ENCODE peak calls at places on chromosomes 2 and 18, in five cellular contexts. One of them, this sample, is unnamed.

GRCh38 chr2:223451-223850 is 40.4 kb downstream of the SH3YL1 start:
- DNase-seq in cardiac muscle cell: no peak
- DNase-seq in hepatocyte: no peak
- DNase-seq in A549: no peak
- DNase-seq in ascending aorta: no peak
- DNase-seq in this sample: no peak

GRCh38 chr2:99988567-99988966 is 153.8 kb downstream of the AFF3 start:
- DNase-seq in cardiac muscle cell: no peak
- DNase-seq in hepatocyte: no peak
- DNase-seq in A549: no peak
- DNase-seq in ascending aorta: no peak
- DNase-seq in this sample: no peak

GRCh38 chr2:111117666-111118454 is 2.9 kb upstream of the BCL2L11 start:
- DNase-seq in cardiac muscle cell: peak
- DNase-seq in hepatocyte: peak
- DNase-seq in A549: peak
- DNase-seq in ascending aorta: peak
- DNase-seq in this sample: no peak

GRCh38 chr2:171883275-171883893 is 10.7 kb downstream of the SLC25A12 start:
- DNase-seq in cardiac muscle cell: no peak
- DNase-seq in hepatocyte: no peak
- DNase-seq in A549: no peak
- DNase-seq in ascending aorta: no peak
- DNase-seq in this sample: no peak

GRCh38 chr2:43455296-43455695 is 140.5 kb downstream of the THADA start:
- DNase-seq in cardiac muscle cell: no peak
- DNase-seq in hepatocyte: no peak
- DNase-seq in A549: no peak
- DNase-seq in ascending aorta: no peak
- DNase-seq in this sample: no peak

GRCh38 chr2:221895366-221896121 is 323.4 kb upstream of the EPHA4 start:
- DNase-seq in cardiac muscle cell: no peak
- DNase-seq in hepatocyte: no peak
- DNase-seq in A549: no peak
- DNase-seq in ascending aorta: no peak
- DNase-seq in this sample: no peak

GRCh38 chr2:30927561-30928075 is 120.4 kb upstream of the CAPN13 start:
- DNase-seq in cardiac muscle cell: no peak
- DNase-seq in hepatocyte: no peak
- DNase-seq in A549: no peak
- DNase-seq in ascending aorta: no peak
- DNase-seq in this sample: no peak

GRCh38 chr2:3246406-3246805 is 131.2 kb downstream of the EIPR1 start:
- DNase-seq in cardiac muscle cell: no peak
- DNase-seq in hepatocyte: no peak
- DNase-seq in A549: no peak
- DNase-seq in ascending aorta: peak
- DNase-seq in this sample: no peak

GRCh38 chr2:12714391-12715221 is 2.1 kb upstream of the TRIB2 start:
- DNase-seq in cardiac muscle cell: no peak
- DNase-seq in hepatocyte: no peak
- DNase-seq in A549: no peak
- DNase-seq in ascending aorta: peak
- DNase-seq in this sample: no peak

GRCh38 chr18:5756823-5757222 is 138.5 kb downstream of the TMEM200C start:
- DNase-seq in cardiac muscle cell: no peak
- DNase-seq in hepatocyte: no peak
- DNase-seq in A549: no peak
- DNase-seq in ascending aorta: no peak
- DNase-seq in this sample: no peak

GRCh38 chr2:218291934-218292699 is at the start of gene TMBIM1:
- DNase-seq in cardiac muscle cell: peak
- DNase-seq in hepatocyte: peak
- DNase-seq in A549: peak
- DNase-seq in ascending aorta: peak
- DNase-seq in this sample: peak

GRCh38 chr2:11004206-11004605 is 92.5 kb downstream of the KCNF1 start:
- DNase-seq in cardiac muscle cell: no peak
- DNase-seq in hepatocyte: peak
- DNase-seq in A549: no peak
- DNase-seq in ascending aorta: no peak
- DNase-seq in this sample: no peak

GRCh38 chr2:109523121-109523520 is 90.6 kb downstream of the SEPTIN10 start:
- DNase-seq in cardiac muscle cell: no peak
- DNase-seq in hepatocyte: no peak
- DNase-seq in A549: no peak
- DNase-seq in ascending aorta: no peak
- DNase-seq in this sample: no peak

GRCh38 chr18:13099113-13099512 is 108.0 kb downstream of the CEP192 start:
- DNase-seq in cardiac muscle cell: no peak
- DNase-seq in hepatocyte: no peak
- DNase-seq in A549: no peak
- DNase-seq in ascending aorta: no peak
- DNase-seq in this sample: no peak

GRCh38 chr18:79953921-79954651 is 2.6 kb upstream of the SLC66A2 start:
- DNase-seq in cardiac muscle cell: no peak
- DNase-seq in hepatocyte: peak
- DNase-seq in A549: no peak
- DNase-seq in ascending aorta: no peak
- DNase-seq in this sample: no peak

GRCh38 chr2:168632733-168633132 is 169.7 kb upstream of the NOSTRIN start:
- DNase-seq in cardiac muscle cell: peak
- DNase-seq in hepatocyte: no peak
- DNase-seq in A549: no peak
- DNase-seq in ascending aorta: no peak
- DNase-seq in this sample: no peak

GRCh38 chr2:204260162-204260877 is 285.0 kb upstream of the PARD3B start:
- DNase-seq in cardiac muscle cell: peak
- DNase-seq in hepatocyte: peak
- DNase-seq in A549: peak
- DNase-seq in ascending aorta: peak
- DNase-seq in this sample: no peak
- TF ChIP-seq CTCF in cardiac muscle cell: peak
- TF ChIP-seq CTCF in hepatocyte: peak
- TF ChIP-seq CTCF in A549: peak
- TF ChIP-seq CTCF in ascending aorta: peak
- TF ChIP-seq CTCF in this sample: peak

DNA sequence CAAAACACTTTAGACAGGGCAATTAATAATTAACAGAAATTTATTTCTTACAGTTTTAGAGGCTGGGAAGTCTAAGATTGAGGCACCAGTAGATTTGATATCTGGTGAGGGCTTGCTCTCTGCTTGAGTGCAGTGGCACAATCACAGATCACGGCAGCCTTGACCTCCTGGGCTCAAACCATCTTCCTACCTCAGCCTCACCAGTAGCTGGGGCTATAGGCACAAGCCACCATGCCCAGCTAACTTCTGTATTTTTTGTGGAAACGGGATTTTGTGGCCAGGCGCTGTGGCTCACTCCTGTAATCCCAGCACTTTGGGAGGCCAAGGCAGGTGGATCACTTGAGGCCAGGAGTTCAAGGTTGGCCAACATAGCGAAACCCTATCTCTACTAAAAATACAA is 29.0 kb upstream of the ACVR1 start:
- DNase-seq in cardiac muscle cell: no peak
- DNase-seq in hepatocyte: no peak
- DNase-seq in A549: no peak
- DNase-seq in ascending aorta: no peak
- DNase-seq in this sample: no peak
- TF ChIP-seq CTCF in cardiac muscle cell: no peak
- TF ChIP-seq CTCF in hepatocyte: no peak
- TF ChIP-seq CTCF in A549: no peak
- TF ChIP-seq CTCF in ascending aorta: no peak
- TF ChIP-seq CTCF in this sample: no peak

GRCh38 chr2:199468561-199469513 is 11.1 kb upstream of the SATB2 start:
- DNase-seq in cardiac muscle cell: no peak
- DNase-seq in hepatocyte: peak
- DNase-seq in A549: no peak
- DNase-seq in ascending aorta: no peak
- DNase-seq in this sample: no peak
- TF ChIP-seq CTCF in cardiac muscle cell: peak
- TF ChIP-seq CTCF in hepatocyte: peak
- TF ChIP-seq CTCF in A549: no peak
- TF ChIP-seq CTCF in ascending aorta: no peak
- TF ChIP-seq CTCF in this sample: no peak

DNA sequence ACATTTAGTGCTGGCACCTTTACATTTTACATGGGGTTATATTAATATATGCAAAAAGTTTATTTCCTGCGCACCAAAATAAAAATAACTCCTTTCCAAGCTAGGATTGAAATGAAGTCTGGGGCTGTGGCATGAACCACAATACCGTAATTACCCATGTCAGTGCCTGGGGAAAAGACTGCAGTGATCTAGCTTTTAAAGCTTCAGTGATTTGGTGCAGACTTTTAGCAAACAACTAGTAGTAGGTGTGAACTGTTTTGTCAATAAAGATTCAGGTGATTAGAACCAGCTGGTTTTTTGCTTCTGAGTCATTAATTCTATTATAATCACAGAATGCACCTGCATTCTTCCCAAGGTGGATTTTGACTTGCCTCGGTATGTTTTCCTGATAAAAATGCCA is 21.2 kb downstream of the EFEMP1 start:
- DNase-seq in cardiac muscle cell: no peak
- DNase-seq in hepatocyte: no peak
- DNase-seq in A549: no peak
- DNase-seq in ascending aorta: no peak
- DNase-seq in this sample: no peak
- TF ChIP-seq CTCF in cardiac muscle cell: no peak
- TF ChIP-seq CTCF in hepatocyte: no peak
- TF ChIP-seq CTCF in A549: no peak
- TF ChIP-seq CTCF in ascending aorta: no peak
- TF ChIP-seq CTCF in this sample: no peak

GRCh38 chr18:54125429-54125828 is 99.0 kb downstream of the MBD2 start:
- DNase-seq in cardiac muscle cell: no peak
- DNase-seq in hepatocyte: no peak
- DNase-seq in A549: no peak
- DNase-seq in ascending aorta: no peak
- DNase-seq in this sample: no peak

GRCh38 chr18:54130177-54130576 is 94.3 kb downstream of the MBD2 start:
- DNase-seq in cardiac muscle cell: no peak
- DNase-seq in hepatocyte: no peak
- DNase-seq in A549: no peak
- DNase-seq in ascending aorta: no peak
- DNase-seq in this sample: no peak

GRCh38 chr18:54129448-54130134 is 94.9 kb downstream of the MBD2 start:
- DNase-seq in cardiac muscle cell: no peak
- DNase-seq in hepatocyte: no peak
- DNase-seq in A549: no peak
- DNase-seq in ascending aorta: no peak
- DNase-seq in this sample: no peak

GRCh38 chr18:54130631-54131030 is 93.8 kb downstream of the MBD2 start:
- DNase-seq in cardiac muscle cell: peak
- DNase-seq in hepatocyte: no peak
- DNase-seq in A549: no peak
- DNase-seq in ascending aorta: no peak
- DNase-seq in this sample: no peak

GRCh38 chr18:54127759-54128378 is 96.6 kb downstream of the MBD2 start:
- DNase-seq in cardiac muscle cell: peak
- DNase-seq in hepatocyte: peak
- DNase-seq in A549: peak
- DNase-seq in ascending aorta: no peak
- DNase-seq in this sample: peak
- TF ChIP-seq CTCF in cardiac muscle cell: peak
- TF ChIP-seq CTCF in hepatocyte: peak
- TF ChIP-seq CTCF in A549: peak
- TF ChIP-seq CTCF in ascending aorta: peak
- TF ChIP-seq CTCF in this sample: peak

GRCh38 chr2:58051445-58051844 is 4.8 kb downstream of the VRK2 start:
- DNase-seq in cardiac muscle cell: peak
- DNase-seq in hepatocyte: no peak
- DNase-seq in A549: no peak
- DNase-seq in ascending aorta: no peak
- DNase-seq in this sample: no peak
- TF ChIP-seq CTCF in cardiac muscle cell: no peak
- TF ChIP-seq CTCF in hepatocyte: no peak
- TF ChIP-seq CTCF in A549: no peak
- TF ChIP-seq CTCF in ascending aorta: no peak
- TF ChIP-seq CTCF in this sample: no peak

DNA sequence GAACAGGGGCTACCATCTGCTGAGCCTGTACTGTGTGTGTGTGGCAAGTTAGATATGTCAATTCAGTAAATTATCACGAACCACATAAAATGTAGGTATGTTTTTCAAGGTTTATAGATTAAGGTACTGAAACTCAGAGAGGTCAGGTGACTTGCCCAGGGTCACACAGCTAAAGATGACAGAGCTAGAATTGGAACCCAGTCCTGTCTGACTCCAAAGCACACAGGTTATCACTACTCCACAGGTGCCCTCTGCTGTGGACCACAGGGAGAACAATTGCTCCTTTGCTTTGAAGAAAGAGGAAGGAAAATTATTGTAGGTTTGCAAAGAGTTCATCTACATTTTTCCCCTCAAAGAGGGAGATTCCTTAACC is 229.7 kb upstream of the AGAP1 start:
- DNase-seq in cardiac muscle cell: no peak
- DNase-seq in hepatocyte: no peak
- DNase-seq in A549: peak
- DNase-seq in ascending aorta: no peak
- DNase-seq in this sample: no peak
- TF ChIP-seq CTCF in cardiac muscle cell: no peak
- TF ChIP-seq CTCF in hepatocyte: no peak
- TF ChIP-seq CTCF in A549: peak
- TF ChIP-seq CTCF in ascending aorta: no peak
- TF ChIP-seq CTCF in this sample: no peak

GRCh38 chr2:102187191-102188150 is 648 bp downstream of the IL1RL2 start:
- DNase-seq in cardiac muscle cell: no peak
- DNase-seq in hepatocyte: peak
- DNase-seq in A549: no peak
- DNase-seq in ascending aorta: peak
- DNase-seq in this sample: no peak
- TF ChIP-seq CTCF in cardiac muscle cell: peak
- TF ChIP-seq CTCF in hepatocyte: no peak
- TF ChIP-seq CTCF in A549: no peak
- TF ChIP-seq CTCF in ascending aorta: peak
- TF ChIP-seq CTCF in this sample: no peak

GRCh38 chr2:101793277-101793969 is 95.9 kb downstream of the MAP4K4 start:
- DNase-seq in cardiac muscle cell: peak
- DNase-seq in hepatocyte: no peak
- DNase-seq in A549: peak
- DNase-seq in ascending aorta: no peak
- DNase-seq in this sample: no peak
- TF ChIP-seq CTCF in cardiac muscle cell: peak
- TF ChIP-seq CTCF in hepatocyte: peak
- TF ChIP-seq CTCF in A549: peak
- TF ChIP-seq CTCF in ascending aorta: no peak
- TF ChIP-seq CTCF in this sample: no peak

GRCh38 chr2:66281980-66282379 is 152.9 kb upstream of the MEIS1 start:
- DNase-seq in cardiac muscle cell: no peak
- DNase-seq in hepatocyte: no peak
- DNase-seq in A549: no peak
- DNase-seq in ascending aorta: no peak
- DNase-seq in this sample: no peak

GRCh38 chr2:66279024-66279423 is 155.9 kb upstream of the MEIS1 start:
- DNase-seq in cardiac muscle cell: no peak
- DNase-seq in hepatocyte: no peak
- DNase-seq in A549: no peak
- DNase-seq in ascending aorta: no peak
- DNase-seq in this sample: no peak

GRCh38 chr2:66271777-66272176 is 163.1 kb upstream of the MEIS1 start:
- DNase-seq in cardiac muscle cell: no peak
- DNase-seq in hepatocyte: no peak
- DNase-seq in A549: no peak
- DNase-seq in ascending aorta: no peak
- DNase-seq in this sample: no peak

GRCh38 chr2:66270247-66270646 is 164.7 kb upstream of the MEIS1 start:
- DNase-seq in cardiac muscle cell: no peak
- DNase-seq in hepatocyte: no peak
- DNase-seq in A549: no peak
- DNase-seq in ascending aorta: no peak
- DNase-seq in this sample: no peak

GRCh38 chr2:66275984-66276383 is 158.9 kb upstream of the MEIS1 start:
- DNase-seq in cardiac muscle cell: no peak
- DNase-seq in hepatocyte: no peak
- DNase-seq in A549: no peak
- DNase-seq in ascending aorta: no peak
- DNase-seq in this sample: no peak
- TF ChIP-seq CTCF in cardiac muscle cell: no peak
- TF ChIP-seq CTCF in hepatocyte: no peak
- TF ChIP-seq CTCF in A549: no peak
- TF ChIP-seq CTCF in ascending aorta: no peak
- TF ChIP-seq CTCF in this sample: no peak